ENCODE peak calls at places on chromosome 9, in four cellular contexts. O is GM06990, J is T-helper 1 cell, G is frontal cortex. F is an unnamed sample.

GRCh38 chr9:32875242-32875641 is 91.9 kb downstream of the TMEM215 start:
- DNase-seq in O (no peak), J (no peak), G (no peak), F (no peak)

GRCh38 chr9:105438136-105438839 is 9.5 kb upstream of the FSD1L start:
- DNase-seq in O (no peak), J (no peak), G (no peak), F (no peak)

GRCh38 chr9:81427870-81428269 is 261.5 kb downstream of the TLE1 start:
- DNase-seq in O (no peak), J (no peak), G (no peak), F (no peak)

GRCh38 chr9:112075009-112075378 is 100.1 kb downstream of the SUSD1 start:
- DNase-seq in O (no peak), J (no peak), G (no peak), F (no peak)

GRCh38 chr9:120388000-120388855 is 191.7 kb downstream of the CDK5RAP2 start:
- DNase-seq in O (no peak), J (no peak), G (no peak), F (no peak)

GRCh38 chr9:86369810-86370209 is 15.6 kb upstream of the TUT7 start:
- DNase-seq in O (no peak), J (no peak), G (no peak), F (no peak)

GRCh38 chr9:95876595-95876994 is 1.1 kb downstream of the ERCC6L2 start:
- DNase-seq in O (no peak), J (no peak), G (no peak), F (no peak)

GRCh38 chr9:84140535-84141101 is 160.0 kb downstream of the RMI1 start:
- DNase-seq in O (peak), J (no peak), G (no peak), F (peak)

GRCh38 chr9:91500509-91501011 is 76.9 kb upstream of the NFIL3 start:
- DNase-seq in O (no peak), J (no peak), G (no peak), F (no peak)

GRCh38 chr9:68614121-68614520 is 73.4 kb upstream of the TMEM252 start:
- DNase-seq in O (no peak), J (no peak), G (no peak), F (no peak)

GRCh38 chr9:130755377-130756007 is 61.9 kb downstream of the EXOSC2 start:
- DNase-seq in O (no peak), J (no peak), G (no peak), F (no peak)

GRCh38 chr9:133397370-133397769 is 20.4 kb downstream of the REXO4 start:
- DNase-seq in O (no peak), J (no peak), G (no peak), F (no peak)

GRCh38 chr9:72509635-72510034 is 11.8 kb upstream of the TMC1 start:
- DNase-seq in O (peak), J (no peak), G (no peak), F (no peak)

GRCh38 chr9:134163374-134164196 is 779 bp downstream of the RNU6ATAC start:
- DNase-seq in O (peak), J (peak), G (no peak), F (peak)

GRCh38 chr9:15743512-15743911 is 190.7 kb downstream of the CCDC171 start:
- DNase-seq in O (peak), J (no peak), G (no peak), F (no peak)

GRCh38 chr9:14423816-14424261 is 109.9 kb upstream of the NFIB start:
- DNase-seq in O (no peak), J (no peak), G (no peak), F (no peak)

GRCh38 chr9:89254773-89255125 is 56.2 kb upstream of the CKS2 start:
- DNase-seq in O (no peak), J (no peak), G (no peak), F (no peak)

GRCh38 chr9:86181379-86182315 is 77.8 kb downstream of the C9orf153 start:
- DNase-seq in O (no peak), J (no peak), G (no peak), F (no peak)

GRCh38 chr9:8365466-8366160 is 566.0 kb upstream of the DMAC1 start:
- DNase-seq in O (no peak), J (no peak), G (no peak), F (no peak)

GRCh38 chr9:7094052-7094451 is 336.3 kb downstream of the KDM4C start:
- DNase-seq in O (no peak), J (no peak), G (no peak), F (no peak)

GRCh38 chr9:14652729-14653377 is 40.4 kb downstream of the ZDHHC21 start:
- DNase-seq in O (no peak), J (no peak), G (no peak), F (no peak)

GRCh38 chr9:4821994-4822544 is 29.3 kb downstream of the RCL1 start:
- DNase-seq in O (no peak), J (no peak), G (no peak), F (no peak)

GRCh38 chr9:114606597-114607207 is 4.4 kb upstream of the TMEM268 start:
- DNase-seq in O (no peak), J (no peak), G (no peak), F (no peak)